ENCODE peak calls at places on chromosomes 4 and X, in six cellular contexts. U is neuronal stem cell, Q is GM23248, R is hepatocyte, E is HepG2, X is IMR-90. I is an unnamed sample.

GRCh38 chrX:37825225-37825842 is 22.0 kb downstream of the DYNLT3 start:
- DNase-seq in U (peak), R (peak), X (peak), E (peak), Q (peak), I (no peak)

GRCh38 chr4:94641702-94642560 is 115.8 kb upstream of the BMPR1B start:
- DNase-seq in U (no peak), Q (peak), E (peak), X (peak), R (no peak), I (peak)

GRCh38 chrX:97332963-97333362 is 449.3 kb downstream of the RPA4 start:
- DNase-seq in E (no peak), Q (peak), X (peak), R (no peak), U (no peak), I (no peak)

GRCh38 chrX:137052641-137053235 is 18.9 kb upstream of the GPR101 start:
- DNase-seq in U (no peak), Q (peak), X (no peak), R (no peak), E (no peak), I (no peak)

GRCh38 chr4:98101988-98102387 is 41.3 kb downstream of the STPG2 start:
- DNase-seq in Q (no peak), U (no peak), R (no peak), E (no peak), X (no peak), I (no peak)

GRCh38 chr4:124025423-124025822 is 628.8 kb downstream of the SPRY1 start:
- DNase-seq in U (no peak), R (no peak), Q (no peak), E (no peak), X (no peak), I (no peak)

GRCh38 chrX:72045552-72046277 is 86.0 kb downstream of the RTL5 start:
- DNase-seq in Q (no peak), E (no peak), R (no peak), U (no peak), X (no peak), I (no peak)

GRCh38 chrX:153960786-153961185 is 10.8 kb downstream of the HCFC1 start:
- DNase-seq in Q (no peak), X (no peak), E (no peak), R (no peak), U (no peak), I (no peak)

GRCh38 chr4:100087743-100088142 is 102.5 kb downstream of the DDIT4L start:
- DNase-seq in U (no peak), E (no peak), Q (peak), X (peak), R (no peak), I (no peak)

GRCh38 chrX:10589098-10589497 is 31.3 kb downstream of the MID1 start:
- DNase-seq in Q (no peak), X (no peak), E (no peak), R (no peak), U (no peak), I (no peak)

GRCh38 chr4:24927039-24927438 is 14.2 kb upstream of the CCDC149 start:
- DNase-seq in U (no peak), E (no peak), Q (no peak), X (no peak), R (no peak), I (no peak)

DNA sequence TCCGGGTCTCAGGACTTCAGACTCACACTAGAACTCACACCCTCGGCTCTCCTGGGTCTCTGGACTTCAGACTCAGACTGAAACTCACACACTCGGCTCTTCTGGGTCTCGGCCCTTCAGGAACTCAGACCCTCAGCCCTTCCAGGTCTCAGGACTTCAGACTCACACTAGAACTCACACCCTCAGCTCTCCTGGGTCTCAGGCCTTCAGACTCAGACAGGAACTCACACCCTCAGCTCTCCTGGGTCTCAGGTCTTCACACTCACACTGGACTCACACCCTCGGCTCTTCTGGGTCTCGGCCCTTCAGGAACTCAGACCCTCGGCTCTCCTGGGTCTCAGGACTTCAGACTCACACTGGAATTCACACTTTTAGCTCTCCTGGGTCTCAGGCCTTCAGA is 137.3 kb downstream of the CRLF2 start:
- DNase-seq in X (no peak), E (no peak), U (no peak), R (no peak), Q (no peak), I (no peak)
- H2AFZ ChIP-seq in X (no peak), E (no peak), U (peak), R (no peak), Q (no peak), I (no peak)

GRCh38 chr4:139630991-139631390 is 34.6 kb upstream of the MGST2 start:
- DNase-seq in E (peak), Q (no peak), X (no peak), R (no peak), U (peak), I (no peak)

GRCh38 chr4:139635966-139636365 is 29.7 kb upstream of the MGST2 start:
- DNase-seq in E (no peak), R (no peak), Q (no peak), U (no peak), X (no peak), I (no peak)

GRCh38 chr4:139629761-139630160 is 35.9 kb upstream of the MGST2 start:
- DNase-seq in R (no peak), X (no peak), Q (no peak), E (no peak), U (no peak), I (no peak)

GRCh38 chr4:139633195-139633594 is 32.4 kb upstream of the MGST2 start:
- DNase-seq in R (no peak), X (no peak), E (no peak), Q (no peak), U (no peak), I (no peak)

DNA sequence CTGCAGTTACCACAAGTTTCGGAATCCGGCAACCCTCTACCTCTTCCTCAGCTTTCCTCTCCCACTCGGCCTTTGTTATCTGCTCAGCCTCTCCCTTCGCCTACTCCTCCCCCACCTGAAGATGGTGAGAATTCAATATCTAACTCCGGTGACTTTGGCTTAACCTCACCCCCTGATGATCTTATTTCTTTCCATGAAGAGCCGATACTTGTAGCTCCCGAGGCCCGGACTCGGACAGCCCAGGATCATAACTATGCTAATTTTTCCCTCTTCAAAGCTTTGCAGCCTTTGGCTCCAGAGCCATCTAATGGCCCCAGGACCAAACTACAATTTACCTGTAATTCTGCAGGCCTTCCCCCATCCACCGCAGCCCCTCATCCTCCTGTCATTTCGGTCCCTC is 32.0 kb upstream of the MGST2 start:
- DNase-seq in E (peak), X (peak), U (no peak), Q (peak), R (peak), I (no peak)
- H2AFZ ChIP-seq in E (no peak), X (no peak), U (peak), Q (peak), R (no peak), I (no peak)

DNA sequence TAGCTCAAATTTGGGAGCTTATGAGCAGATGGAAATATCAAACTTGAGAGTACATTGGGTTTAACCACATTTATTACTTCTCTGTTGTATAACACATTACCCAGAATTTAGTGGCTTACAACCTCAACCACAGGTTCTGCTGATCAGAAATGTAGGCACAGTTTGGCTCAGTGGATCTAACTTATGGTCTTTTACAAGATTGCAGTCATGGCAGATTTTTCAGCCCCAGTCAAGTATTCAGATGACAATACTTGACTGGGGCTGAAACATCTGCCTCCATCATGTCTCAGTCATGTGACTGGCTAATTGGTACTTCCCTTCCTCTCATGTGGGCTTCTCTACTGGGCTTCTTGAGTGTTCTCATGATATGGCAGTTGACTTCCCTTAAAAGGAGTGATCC is 44.0 kb upstream of the ADAD1 start:
- DNase-seq in Q (no peak), X (no peak), R (no peak), E (no peak), U (no peak), I (no peak)
- H2AFZ ChIP-seq in Q (no peak), X (no peak), R (no peak), E (no peak), U (no peak), I (no peak)

GRCh38 chr4:181956502-181956901 is 286.7 kb upstream of the TENM3 start:
- DNase-seq in E (no peak), U (no peak), R (no peak), X (no peak), Q (no peak), I (no peak)

GRCh38 chr4:181960384-181960783 is 282.8 kb upstream of the TENM3 start:
- DNase-seq in R (no peak), Q (no peak), U (no peak), X (no peak), E (no peak), I (no peak)

GRCh38 chr4:181957088-181957487 is 286.1 kb upstream of the TENM3 start:
- DNase-seq in E (no peak), Q (peak), U (no peak), R (no peak), X (peak), I (no peak)

GRCh38 chr4:181959121-181959520 is 284.1 kb upstream of the TENM3 start:
- DNase-seq in E (no peak), Q (peak), U (no peak), X (peak), R (no peak), I (no peak)

DNA sequence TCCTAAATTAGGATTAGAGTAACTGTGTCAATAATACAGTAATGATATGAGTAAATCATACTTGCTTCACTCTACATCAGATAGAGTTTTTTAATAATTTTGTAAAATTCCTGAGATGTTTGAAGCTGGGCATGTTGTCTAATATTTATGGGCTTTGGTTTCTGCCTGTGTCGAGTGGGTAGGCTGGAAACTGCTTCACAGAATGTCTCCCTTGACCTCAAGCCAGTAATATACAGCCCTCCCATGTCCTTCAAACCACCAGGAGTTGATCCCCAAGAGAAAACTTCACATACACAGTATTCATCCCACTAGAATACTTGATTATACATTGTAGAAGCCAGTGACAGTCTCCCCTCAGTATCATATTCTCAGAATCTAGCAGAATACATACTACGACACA is 284.8 kb upstream of the TENM3 start:
- DNase-seq in R (no peak), E (no peak), U (no peak), Q (no peak), X (no peak), I (no peak)
- H2AFZ ChIP-seq in R (no peak), E (no peak), U (no peak), Q (no peak), X (no peak), I (no peak)

DNA sequence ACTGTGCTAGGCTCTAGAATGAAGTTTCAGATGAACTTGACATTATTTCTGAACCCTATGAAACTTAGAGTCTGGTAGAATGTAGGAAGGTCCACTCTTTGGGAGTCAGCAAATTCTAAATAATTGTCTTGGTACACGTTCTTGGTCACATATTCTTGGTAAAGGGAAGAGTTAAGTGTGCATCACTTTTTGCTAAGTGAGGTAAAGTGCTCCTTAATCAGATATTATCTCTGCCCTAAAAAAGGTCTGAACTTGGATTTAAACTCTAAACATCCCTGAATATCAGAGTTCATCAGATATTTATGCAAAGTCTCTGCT is 7.2 kb downstream of the OCIAD2 start:
- DNase-seq in E (no peak), X (no peak), U (no peak), Q (no peak), R (no peak), I (no peak)
- H2AFZ ChIP-seq in E (no peak), X (no peak), U (peak), Q (no peak), R (no peak), I (no peak)

GRCh38 chr4:28686618-28687017 is 1826.0 kb downstream of the STIM2 start:
- DNase-seq in R (peak), X (peak), U (no peak), Q (peak), E (peak), I (no peak)
- H2AFZ ChIP-seq in R (no peak), X (no peak), U (no peak), Q (no peak), E (no peak), I (no peak)

GRCh38 chrX:3598046-3598605 is 115.3 kb downstream of the PRKX start:
- DNase-seq in X (no peak), E (no peak), U (no peak), R (no peak), Q (no peak), I (no peak)

GRCh38 chrX:3603026-3603661 is 110.3 kb downstream of the PRKX start:
- DNase-seq in Q (no peak), R (no peak), E (no peak), X (no peak), U (no peak), I (no peak)

GRCh38 chrX:3598696-3599095 is 114.8 kb downstream of the PRKX start:
- DNase-seq in X (no peak), U (no peak), Q (no peak), R (no peak), E (no peak), I (no peak)

GRCh38 chrX:3599787-3600465 is 113.5 kb downstream of the PRKX start:
- DNase-seq in E (no peak), X (no peak), R (no peak), Q (peak), U (no peak), I (no peak)
- H2AFZ ChIP-seq in E (no peak), X (no peak), R (no peak), Q (peak), U (no peak), I (no peak)

GRCh38 chr4:135277116-135277979 is 1075.8 kb upstream of the PABPC4L start:
- DNase-seq in E (no peak), R (no peak), X (peak), U (no peak), Q (no peak), I (no peak)
- H2AFZ ChIP-seq in E (no peak), R (no peak), X (no peak), U (no peak), Q (no peak), I (no peak)

DNA sequence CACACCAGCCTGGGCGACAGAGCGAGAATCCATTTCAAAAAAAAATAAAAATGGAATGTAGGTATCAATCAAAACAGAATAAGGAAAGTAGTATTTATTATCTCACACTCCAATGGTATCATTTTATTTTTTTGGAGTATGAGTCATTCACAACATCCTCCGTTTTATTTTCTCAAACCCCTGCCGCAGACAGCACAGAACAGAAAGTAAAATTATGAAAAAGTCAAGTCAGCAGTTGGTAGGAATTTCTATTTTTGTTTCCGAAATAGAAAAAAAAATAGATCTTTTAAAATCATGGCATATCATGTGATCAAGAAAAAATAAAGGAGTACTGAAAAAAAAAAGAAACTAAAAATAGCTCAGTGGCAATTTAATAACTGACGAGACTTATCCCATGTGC is 490.7 kb upstream of the TENM3 start:
- DNase-seq in E (no peak), U (no peak), Q (no peak), X (no peak), R (no peak), I (no peak)
- H2AFZ ChIP-seq in E (no peak), U (no peak), Q (no peak), X (no peak), R (no peak), I (no peak)

DNA sequence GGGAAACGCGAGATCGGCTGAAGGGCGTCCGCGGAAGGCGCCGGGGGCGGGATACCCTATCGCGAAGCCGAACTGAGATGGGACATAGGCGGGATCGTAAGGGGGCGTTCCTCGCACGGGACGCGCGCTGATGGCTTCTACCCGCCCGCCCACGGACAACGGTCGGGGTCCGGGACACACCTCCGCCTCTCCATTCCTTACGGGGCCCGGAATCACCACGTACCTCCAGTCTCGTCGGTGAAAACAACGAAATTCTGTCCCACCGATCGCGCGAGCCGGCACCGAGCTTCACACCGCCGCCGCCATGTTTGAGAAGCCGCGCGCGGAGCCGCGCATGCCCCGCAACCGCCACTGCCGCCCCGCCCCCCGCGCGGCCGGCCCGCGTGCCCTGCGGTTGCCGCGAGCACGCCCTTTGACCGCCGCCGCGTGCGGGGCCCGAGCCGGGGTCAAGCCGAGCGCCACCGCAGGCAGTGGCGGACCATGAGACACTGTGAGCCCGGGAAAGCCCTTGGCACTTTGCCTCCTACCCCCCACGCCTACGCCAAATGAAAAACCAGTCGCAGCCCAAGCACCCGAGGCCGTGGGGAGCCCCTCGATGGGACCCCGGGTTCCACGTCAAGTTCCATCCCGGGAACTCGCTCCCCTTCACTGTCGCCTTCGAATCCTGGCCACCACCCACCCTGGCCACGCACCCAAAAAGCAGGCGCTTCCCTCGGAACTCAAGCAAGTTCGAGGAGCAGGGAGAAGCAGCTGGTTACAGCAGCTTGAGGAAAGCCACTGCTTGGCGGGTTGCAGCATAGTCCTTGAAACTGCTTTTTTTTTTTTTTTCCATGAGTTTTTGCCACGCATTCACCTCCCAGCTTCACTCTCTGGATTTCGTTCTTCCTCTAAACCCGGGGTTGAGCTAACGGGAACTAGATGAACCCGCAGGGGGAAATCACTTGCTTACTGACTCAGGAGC is at the start of gene SCML2:
- DNase-seq in Q (peak), X (peak), E (peak), R (peak), U (peak), I (no peak)
- H2AFZ ChIP-seq in Q (peak), X (peak), E (peak), R (peak), U (peak), I (peak)

I was measured in keratinocyte.